ENCODE peak calls at places on chromosome 18, in eight cellular contexts. H is GM12864, N is PC-3, O is testis, D is dorsolateral prefrontal cortex, Z is coronary artery, V is A549, E is tibial nerve. T is an unnamed sample.

GRCh38 chr18:23563377-23564043 is 22.8 kb downstream of the NPC1 start:
- DNase-seq in N (no peak), H (no peak), O (no peak), E (no peak), Z (no peak), D (no peak), V (no peak), T (peak; percentile 82)

GRCh38 chr18:73201940-73202339 is 334.2 kb upstream of the NETO1 start:
- DNase-seq in E (no peak), O (no peak), D (no peak), N (peak; percentile 79), V (no peak), H (no peak), Z (no peak), T (peak; percentile 39)

GRCh38 chr18:74897971-74898657 is 300.4 kb downstream of the ZNF407 start:
- DNase-seq in O (no peak), D (no peak), H (no peak), Z (no peak), N (peak; percentile 76), V (no peak), E (no peak), T (peak; percentile 81)

GRCh38 chr18:3511980-3512379 is 62.0 kb downstream of the TGIF1 start:
- DNase-seq in Z (no peak), E (no peak), O (no peak), V (no peak), D (no peak), H (no peak), N (peak; percentile 82), T (peak; percentile 77)

GRCh38 chr18:37335337-37335736 is 230.3 kb downstream of the CELF4 start:
- DNase-seq in V (no peak), E (no peak), O (no peak), N (no peak), H (no peak), D (no peak), Z (no peak), T (peak; percentile 20)

GRCh38 chr18:62485684-62486083 is 37.1 kb upstream of the ZCCHC2 start:
- DNase-seq in H (no peak), O (no peak), E (no peak), Z (no peak), N (peak; percentile 94), V (peak; percentile 60), D (no peak), T (peak; percentile 85)

GRCh38 chr18:9825571-9826073 is 60.2 kb upstream of the TXNDC2 start:
- DNase-seq in H (no peak), E (no peak), O (no peak), V (peak; percentile 65), D (no peak), N (peak; percentile 95), Z (no peak), T (peak; percentile 97)

GRCh38 chr18:59932401-59932800 is 32.6 kb downstream of the PMAIP1 start:
- DNase-seq in N (no peak), O (no peak), V (no peak), H (no peak), E (no peak), Z (no peak), D (no peak), T (no peak)

GRCh38 chr18:63783394-63783793 is 8.2 kb downstream of the SERPINB7 start:
- DNase-seq in E (no peak), Z (no peak), O (no peak), H (no peak), V (no peak), N (peak; percentile 19), D (no peak), T (no peak)
- TF ChIP-seq CTCF in E (no peak), Z (no peak), O (no peak), H (peak; percentile 31), V (no peak), N (peak; percentile 33), D (no peak), T (no peak)

DNA sequence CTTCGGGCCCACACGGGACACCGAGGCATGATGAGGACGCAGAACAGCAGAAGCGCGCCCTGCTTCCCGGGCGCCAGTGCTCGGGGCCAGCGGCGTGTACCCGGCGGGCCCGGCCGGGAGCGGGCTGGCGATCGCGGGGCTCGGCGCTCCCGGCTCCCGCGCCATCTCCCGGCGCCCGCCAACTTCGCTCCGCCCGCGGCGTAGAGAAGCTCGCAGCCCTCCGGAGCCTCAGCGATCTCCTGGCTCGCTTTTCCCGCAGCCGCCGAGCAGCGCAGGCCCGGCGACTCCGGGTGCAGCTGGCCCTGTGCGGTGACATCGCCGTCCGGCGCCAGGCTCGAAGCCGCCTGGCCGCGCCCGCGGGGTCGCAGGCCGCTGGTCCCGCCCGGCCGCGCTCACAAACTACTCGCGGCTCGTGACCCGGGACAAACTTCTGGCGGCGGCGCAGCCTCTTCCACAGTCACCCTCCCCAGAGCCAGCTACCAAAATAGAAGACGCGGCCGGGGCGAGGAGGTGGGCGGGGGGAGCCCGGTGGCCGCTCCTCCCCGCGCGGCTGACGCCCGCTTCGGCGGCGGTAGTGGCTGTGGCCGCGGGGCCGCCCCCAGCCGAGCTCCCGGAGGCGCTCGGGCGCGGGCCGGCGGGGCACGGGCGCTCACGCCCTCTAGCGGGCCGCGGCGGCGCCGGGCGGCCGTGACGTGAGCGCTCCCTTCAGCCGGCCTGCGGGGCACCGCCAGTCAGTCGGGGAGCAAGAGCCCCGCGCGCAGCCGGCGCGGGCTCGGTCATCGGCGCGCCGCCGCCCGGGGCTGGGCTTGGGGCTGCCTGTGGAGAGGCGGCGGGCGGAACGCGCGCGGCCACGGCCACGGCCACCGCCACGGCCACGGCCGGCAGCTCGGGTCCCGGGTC is at the start of gene PTPRM:
- DNase-seq in H (no peak), D (peak; percentile 28), N (peak; percentile 88), O (peak; percentile 87), E (peak; percentile 75), V (peak; percentile 52), Z (peak; percentile 96), T (peak; percentile 83)
- H3K4me3 ChIP-seq in H (peak within 1 kb of the TSS; percentile 18), D (peak within 1 kb of the TSS; percentile 76), N (peak within 1 kb of the TSS; percentile 95), O (peak within 1 kb of the TSS; percentile 88), E (peak within 1 kb of the TSS; percentile 47), V (peak within 1 kb of the TSS; percentile 85), Z (peak within 1 kb of the TSS; percentile 87), T (peak within 1 kb of the TSS; percentile 85)

GRCh38 chr18:64994370-64994769 is 756.4 kb upstream of the CDH7 start:
- DNase-seq in D (no peak), N (no peak), E (no peak), O (no peak), H (no peak), V (no peak), Z (no peak), T (no peak)
- TF ChIP-seq CTCF in D (no peak), N (no peak), E (no peak), O (no peak), H (no peak), V (no peak), Z (no peak), T (no peak)

GRCh38 chr18:57276720-57277284 is 75.6 kb upstream of the ST8SIA3 start:
- DNase-seq in N (no peak), D (no peak), H (no peak), V (no peak), E (no peak), O (no peak), Z (no peak), T (no peak)
- H3K4me3 ChIP-seq in N (no peak overlapping the region), D (no peak overlapping the region), H (no peak overlapping the region), V (no peak overlapping the region), E (no peak overlapping the region), O (no peak overlapping the region), Z (no peak overlapping the region), T (no peak overlapping the region)

GRCh38 chr18:32902566-32903330 is 129.9 kb upstream of the KLHL14 start:
- DNase-seq in D (no peak), H (no peak), Z (no peak), V (no peak), E (no peak), O (no peak), N (no peak), T (no peak)

GRCh38 chr18:32896781-32897547 is 124.1 kb upstream of the KLHL14 start:
- DNase-seq in Z (no peak), N (no peak), O (no peak), E (no peak), V (no peak), D (no peak), H (no peak), T (peak; percentile 17)

GRCh38 chr18:32893915-32894314 is 121.1 kb upstream of the KLHL14 start:
- DNase-seq in O (no peak), H (no peak), Z (no peak), E (no peak), V (peak; percentile 2), D (no peak), N (peak; percentile 22), T (peak; percentile 21)

GRCh38 chr18:32899819-32900218 is 127.0 kb upstream of the KLHL14 start:
- DNase-seq in Z (no peak), N (peak; percentile 3), D (no peak), O (no peak), E (no peak), V (no peak), H (no peak), T (peak; percentile 63)
- TF ChIP-seq CTCF in Z (no peak), N (no peak), D (no peak), O (no peak), E (no peak), V (no peak), H (no peak), T (peak; percentile 64)